ENCODE peak calls at places on chromosomes 6 and 20, in six cellular contexts. C is IMR-90, O is dorsolateral prefrontal cortex, J is choroid plexus epithelial cell, V is K562, U is BE2C. S is an unnamed sample.
A peak's percentile ranks its signal among the peaks of the same experiment; 100 is the strongest.

GRCh38 chr6:106783631-106784566 is 154.5 kb downstream of the QRSL1 start:
- DNase-seq in C (no peak), O (no peak), J (no peak), V (no peak), U (no peak), S (no peak)

GRCh38 chr20:5592165-5592564 is 158.0 kb upstream of the SHLD1 start:
- DNase-seq in C (no peak), O (no peak), J (no peak), V (no peak), U (no peak), S (no peak)

GRCh38 chr6:121437861-121438651 is 2.6 kb downstream of the GJA1 start:
- DNase-seq in C (peak; percentile 52), O (no peak), J (peak; percentile 63), V (no peak), U (no peak), S (peak; percentile 33)

GRCh38 chr6:150345786-150346185 is 23.0 kb upstream of the IYD start:
- DNase-seq in C (no peak), O (no peak), J (no peak), V (no peak), U (no peak), S (no peak)

GRCh38 chr20:6767536-6768227 is at the start of gene BMP2:
- DNase-seq in C (peak; percentile 50), O (peak; percentile 50), J (peak; percentile 66), V (peak; percentile 9), U (peak; percentile 48), S (peak; percentile 56)

GRCh38 chr6:65199683-65200082 is 507.3 kb downstream of the EYS start:
- DNase-seq in C (peak; percentile 1), O (no peak), J (peak; percentile 5), V (no peak), U (no peak), S (no peak)

GRCh38 chr6:148080311-148080710 is 262.3 kb upstream of the SASH1 start:
- DNase-seq in C (no peak), O (no peak), J (no peak), V (no peak), U (no peak), S (no peak)

GRCh38 chr20:16692442-16692841 is 37.4 kb upstream of the SNRPB2 start:
- DNase-seq in C (no peak), O (no peak), J (no peak), V (no peak), U (no peak), S (no peak)

GRCh38 chr6:139644821-139645220 is 270.4 kb upstream of the CITED2 start:
- DNase-seq in C (peak; percentile 30), O (no peak), J (peak; percentile 61), V (no peak), U (no peak), S (peak; percentile 74)

GRCh38 chr6:4084444-4085328 is 5.7 kb upstream of the FAM217A start:
- DNase-seq in C (no peak), O (no peak), J (no peak), V (no peak), U (no peak), S (no peak)

GRCh38 chr6:126614642-126615504 is 275.0 kb downstream of the CENPW start:
- DNase-seq in C (no peak), O (no peak), J (no peak), V (no peak), U (no peak), S (no peak)

GRCh38 chr6:82248233-82248735 is 740 bp upstream of the IBTK start:
- DNase-seq in C (peak; percentile 65), O (no peak), J (peak; percentile 52), V (peak; percentile 73), U (no peak), S (peak; percentile 89)

GRCh38 chr6:169188051-169188863 is 65.4 kb downstream of the THBS2 start:
- DNase-seq in C (peak; percentile 100), O (no peak), J (peak; percentile 85), V (no peak), U (no peak), S (peak; percentile 87)

GRCh38 chr20:37901667-37902503 is 1.0 kb upstream of the VSTM2L start:
- DNase-seq in C (peak; percentile 60), O (no peak), J (peak; percentile 92), V (peak; percentile 80), U (peak; percentile 64), S (peak; percentile 55)

GRCh38 chr20:33673411-33674293 is 576 bp downstream of the NECAB3 start:
- DNase-seq in C (peak; percentile 40), O (no peak), J (no peak), V (peak; percentile 66), U (no peak), S (peak; percentile 47)

GRCh38 chr6:151181701-151182367 is 57.9 kb upstream of the AKAP12 start:
- DNase-seq in C (peak; percentile 3), O (no peak), J (peak; percentile 19), V (no peak), U (no peak), S (no peak)

GRCh38 chr20:14055127-14055742 is 59.9 kb downstream of the MACROD2 start:
- DNase-seq in C (peak; percentile 61), O (no peak), J (peak; percentile 87), V (peak; percentile 59), U (peak; percentile 41), S (peak; percentile 70)

GRCh38 chr6:154622618-154623336 is 110.4 kb upstream of the SCAF8 start:
- DNase-seq in C (no peak), O (no peak), J (no peak), V (no peak), U (no peak), S (no peak)

GRCh38 chr6:50977796-50978195 is 159.1 kb downstream of the TFAP2B start:
- DNase-seq in C (no peak), O (no peak), J (no peak), V (no peak), U (no peak), S (no peak)

GRCh38 chr20:57451759-57452661 is 60.8 kb downstream of the RBM38 start:
- DNase-seq in C (no peak), O (no peak), J (no peak), V (peak; percentile 93), U (no peak), S (no peak)
- H3K4me3 ChIP-seq in C (no peak overlapping the region), O (no peak overlapping the region), J (no peak overlapping the region), V (no peak overlapping the region), U (no peak overlapping the region), S (no peak overlapping the region)

GRCh38 chr20:9978395-9979004 is 56.3 kb upstream of the ANKEF1 start:
- DNase-seq in C (peak; percentile 89), O (no peak), J (peak; percentile 96), V (peak; percentile 64), U (peak; percentile 45), S (peak; percentile 88)
- TF ChIP-seq CTCF in C (peak; percentile 98), O (peak; percentile 86), J (peak; percentile 69), V (peak; percentile 68), U (peak; percentile 90), S (peak; percentile 78)

GRCh38 chr6:41546475-41546865 is 289 bp downstream of the FOXP4 start:
- DNase-seq in C (no peak), O (no peak), J (no peak), V (no peak), U (no peak), S (no peak)
- H3K4me3 ChIP-seq in C (peak overlapping the region; percentile 93), O (peak overlapping the region; percentile 61), J (peak overlapping the region; percentile 78), V (peak overlapping the region; percentile 68), U (peak overlapping the region; percentile 73), S (peak overlapping the region; percentile 95)

DNA sequence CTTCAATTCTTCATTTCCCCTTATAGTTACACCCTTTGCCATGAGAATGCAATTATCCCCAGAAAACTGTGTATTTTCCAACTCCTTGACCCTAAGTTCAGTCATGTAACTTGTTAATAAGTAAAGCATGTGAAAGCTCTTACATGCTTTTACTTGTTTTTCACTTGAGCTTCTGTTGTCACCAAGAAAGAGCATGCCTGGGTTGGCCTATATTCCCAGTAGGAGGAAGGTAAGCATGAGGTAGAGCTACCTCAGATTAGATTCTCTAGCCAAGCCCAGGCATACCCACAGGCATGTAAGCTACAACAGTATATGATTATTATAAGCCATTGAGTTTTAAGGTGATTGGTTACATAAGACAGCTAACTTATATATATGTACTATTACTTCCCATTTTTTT is 101.7 kb upstream of the SMLR1 start:
- DNase-seq in C (no peak), O (no peak), J (no peak), V (no peak), U (no peak), S (no peak)
- TF ChIP-seq CTCF in C (no peak), O (no peak), J (no peak), V (no peak), U (no peak), S (no peak)

GRCh38 chr6:28542440-28543293 is 17.0 kb downstream of the GPX5 start:
- DNase-seq in C (peak; percentile 91), O (no peak), J (peak; percentile 85), V (peak; percentile 98), U (peak; percentile 77), S (peak; percentile 71)

GRCh38 chr6:28545955-28546354 is 20.3 kb downstream of the GPX5 start:
- DNase-seq in C (no peak), O (no peak), J (no peak), V (peak; percentile 47), U (no peak), S (no peak)

GRCh38 chr6:28544211-28544610 is 18.5 kb downstream of the GPX5 start:
- DNase-seq in C (no peak), O (no peak), J (peak; percentile 33), V (peak; percentile 34), U (no peak), S (no peak)

GRCh38 chr6:28541996-28542395 is 16.3 kb downstream of the GPX5 start:
- DNase-seq in C (no peak), O (no peak), J (no peak), V (no peak), U (no peak), S (no peak)

DNA sequence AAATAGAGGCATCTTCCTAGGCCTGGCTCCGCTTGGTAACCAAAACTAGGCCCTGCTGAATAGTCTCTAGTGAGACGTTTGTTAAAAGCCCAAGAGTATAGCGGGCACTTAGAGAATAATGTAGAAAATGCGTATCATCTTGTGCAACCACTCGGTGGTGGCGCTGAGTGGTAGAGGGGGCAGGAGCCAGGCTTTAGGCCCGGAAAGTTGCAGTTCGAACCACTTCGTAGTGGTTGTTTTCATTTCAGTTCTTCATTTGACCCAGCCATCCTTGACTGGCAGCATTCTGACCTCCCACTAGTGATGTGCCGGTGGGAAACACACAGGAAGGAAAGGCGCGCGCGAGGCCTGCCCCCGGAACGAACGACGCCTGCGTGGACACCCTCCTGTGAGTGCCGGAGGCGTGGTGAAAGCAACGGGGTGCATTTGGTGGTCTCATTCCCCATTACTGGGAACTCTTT is 18.0 kb downstream of the GPX5 start:
- DNase-seq in C (no peak), O (no peak), J (peak; percentile 22), V (no peak), U (no peak), S (no peak)
- H3K4me3 ChIP-seq in C (peak overlapping the region; percentile 22), O (no peak overlapping the region), J (peak overlapping the region; percentile 59), V (no peak overlapping the region), U (no peak overlapping the region), S (peak overlapping the region; percentile 47)

GRCh38 chr20:35468671-35469334 is 13.4 kb downstream of the CEP250 start:
- DNase-seq in C (peak; percentile 39), O (no peak), J (peak; percentile 31), V (no peak), U (no peak), S (peak; percentile 23)
- TF ChIP-seq CTCF in C (no peak), O (no peak), J (no peak), V (no peak), U (no peak), S (no peak)

S was measured in fibroblast of villous mesenchyme.